ENCODE peak calls at places on chromosomes 3 and 15, in eight cellular contexts. G is NCI-H1092 treated with DMSO at 0.1 percent for 48 hours, Q is mucosa of gallbladder, U is erythroblast, R is nephron progenitor cell, I is T-helper 17 cell, C is astrocyte of the spinal cord, A is uterus. V is an unnamed sample.

GRCh38 chr3:27960133-27960532 is 238.0 kb upstream of the EOMES start:
- DNase-seq in U (no peak), C (peak; percentile 38), A (no peak), Q (no peak), R (no peak), G (no peak), I (no peak), V (no peak)

GRCh38 chr3:108125550-108126071 is 34.8 kb upstream of the CD47 start:
- DNase-seq in C (no peak), A (no peak), I (peak; percentile 52), R (no peak), Q (no peak), G (peak; percentile 90), U (peak; percentile 88), V (no peak)

GRCh38 chr3:12681586-12682371 is 17.9 kb upstream of the RAF1 start:
- DNase-seq in I (no peak), Q (no peak), U (no peak), C (peak; percentile 46), R (no peak), A (no peak), G (no peak), V (peak; percentile 56)

GRCh38 chr3:140394488-140395133 is 283.3 kb upstream of the TRIM42 start:
- DNase-seq in C (no peak), Q (no peak), G (no peak), A (no peak), U (no peak), I (no peak), R (no peak), V (no peak)

GRCh38 chr15:64754663-64755426 is 20.5 kb downstream of the RBPMS2 start:
- DNase-seq in I (no peak), R (no peak), G (no peak), Q (no peak), A (no peak), C (no peak), U (no peak), V (no peak)

GRCh38 chr3:105593315-105593714 is 226.6 kb downstream of the ALCAM start:
- DNase-seq in Q (no peak), I (no peak), U (no peak), G (no peak), A (no peak), C (no peak), R (no peak), V (no peak)

GRCh38 chr3:101690972-101691371 is 4.5 kb upstream of the RPL24 start:
- DNase-seq in U (no peak), R (no peak), A (no peak), Q (no peak), C (no peak), I (no peak), G (no peak), V (no peak)

GRCh38 chr3:138125548-138126221 is 6.5 kb downstream of the A4GNT start:
- DNase-seq in G (no peak), C (peak; percentile 16), A (no peak), Q (no peak), U (no peak), I (no peak), R (no peak), V (peak; percentile 73)

GRCh38 chr3:55485208-55485791 is 1.8 kb downstream of the WNT5A start:
- DNase-seq in C (peak; percentile 91), Q (peak; percentile 68), R (peak; percentile 91), U (peak; percentile 44), I (no peak), G (peak; percentile 54), A (peak; percentile 70), V (peak; percentile 90)

GRCh38 chr3:12963869-12964712 is 109.1 kb downstream of the IQSEC1 start:
- DNase-seq in A (no peak), U (peak; percentile 25), C (peak; percentile 20), R (no peak), G (peak; percentile 58), Q (no peak), I (no peak), V (peak; percentile 88)

GRCh38 chr3:127987309-127987995 is 64.8 kb upstream of the SEC61A1 start:
- DNase-seq in Q (no peak), G (no peak), I (no peak), A (no peak), U (no peak), R (no peak), C (no peak), V (no peak)

GRCh38 chr15:67253517-67254237 is 784 bp downstream of the AAGAB start:
- DNase-seq in A (no peak), I (no peak), Q (no peak), R (peak; percentile 10), C (peak; percentile 32), U (peak; percentile 63), G (peak; percentile 48), V (peak; percentile 25)

GRCh38 chr3:50352762-50353161 is 2.1 kb downstream of the CYB561D2 start:
- DNase-seq in G (no peak), U (no peak), R (no peak), I (no peak), Q (no peak), C (no peak), A (no peak), V (no peak)

GRCh38 chr3:4830586-4830914 is 148.7 kb upstream of the BHLHE40 start:
- DNase-seq in C (no peak), G (no peak), Q (no peak), I (no peak), R (no peak), U (no peak), A (no peak), V (no peak)

GRCh38 chr15:71106802-71107500 is 8.3 kb upstream of the THSD4 start:
- DNase-seq in U (no peak), C (peak; percentile 22), G (no peak), A (no peak), Q (no peak), R (no peak), I (no peak), V (no peak)

GRCh38 chr3:25783661-25784512 is 644 bp upstream of the NGLY1 start:
- DNase-seq in G (peak; percentile 49), C (peak; percentile 46), I (no peak), U (peak; percentile 75), A (no peak), Q (peak; percentile 27), R (peak; percentile 73), V (peak; percentile 52)

GRCh38 chr15:31365655-31366127 is 39.1 kb downstream of the KLF13 start:
- DNase-seq in Q (peak; percentile 92), A (peak; percentile 87), U (peak; percentile 97), R (peak; percentile 66), I (peak; percentile 63), C (peak; percentile 75), G (no peak), V (peak; percentile 97)

GRCh38 chr3:112774293-112774926 is 72.3 kb downstream of the CD200R1L start:
- DNase-seq in A (no peak), I (no peak), R (no peak), C (peak; percentile 78), G (no peak), Q (no peak), U (no peak), V (peak; percentile 66)

GRCh38 chr3:194148383-194148782 is 12.4 kb downstream of the HES1 start:
- DNase-seq in Q (peak; percentile 69), I (no peak), C (peak; percentile 75), G (no peak), A (no peak), R (no peak), U (no peak), V (peak; percentile 39)

GRCh38 chr3:33962383-33962782 is 164.0 kb downstream of the PDCD6IP start:
- DNase-seq in U (no peak), G (no peak), Q (no peak), R (no peak), C (no peak), A (no peak), I (no peak), V (no peak)

GRCh38 chr15:80247320-80247719 is 4.7 kb downstream of the CTXND1 start:
- DNase-seq in I (no peak), A (no peak), Q (no peak), U (no peak), G (no peak), C (no peak), R (no peak), V (no peak)

GRCh38 chr3:134373942-134374790 is at the start of gene AMOTL2:
- DNase-seq in G (peak; percentile 45), C (peak; percentile 98), R (peak; percentile 94), A (peak; percentile 93), U (peak; percentile 29), Q (peak; percentile 89), I (no peak), V (peak; percentile 95)

GRCh38 chr15:95826388-95826781 is 504.1 kb upstream of the NR2F2 start:
- DNase-seq in I (no peak), C (no peak), Q (no peak), R (no peak), U (no peak), A (no peak), G (no peak), V (no peak)

GRCh38 chr3:86990734-86991481 is at the start of gene VGLL3:
- DNase-seq in A (peak; percentile 80), U (no peak), Q (peak; percentile 65), R (peak; percentile 78), I (no peak), G (no peak), C (peak; percentile 94), V (peak; percentile 89)

GRCh38 chr15:74799843-74800558 is 12.6 kb upstream of the LMAN1L start:
- DNase-seq in G (no peak), Q (peak; percentile 75), I (peak; percentile 83), U (peak; percentile 74), A (peak; percentile 47), C (peak; percentile 39), R (peak; percentile 80), V (peak; percentile 55)

GRCh38 chr15:101541501-101542292 is 52.2 kb upstream of the PCSK6 start:
- DNase-seq in Q (no peak), C (no peak), R (no peak), A (no peak), I (no peak), G (no peak), U (no peak), V (no peak)

GRCh38 chr3:58665410-58665809 is 1.2 kb downstream of the FAM3D start:
- DNase-seq in R (no peak), C (no peak), I (no peak), A (no peak), Q (no peak), U (no peak), G (no peak), V (no peak)

GRCh38 chr3:105367406-105368213 is 901 bp downstream of the ALCAM start:
- DNase-seq in A (peak; percentile 32), C (peak; percentile 82), I (peak; percentile 59), G (peak; percentile 44), U (peak; percentile 2), R (peak; percentile 47), Q (peak; percentile 73), V (peak; percentile 79)

V was measured in fibroblast of villous mesenchyme.